ENCODE peak calls at places on chromosome 22, in four cellular contexts. E is body of pancreas, L is lung, F is breast epithelium. W is an unnamed sample.

GRCh38 chr22:46262449-46263207 is 515 bp downstream of the PKDREJ start:
- DNase-seq in E (peak; percentile 55), L (peak; percentile 74), F (peak; percentile 53), W (no peak)

GRCh38 chr22:32106930-32107329 is 52.2 kb downstream of the C22orf42 start:
- DNase-seq in E (no peak), L (no peak), F (no peak), W (no peak)

GRCh38 chr22:49970528-49971231 is 10.1 kb downstream of the PIM3 start:
- DNase-seq in E (peak; percentile 93), L (peak; percentile 96), F (peak; percentile 97), W (peak; percentile 86)

GRCh38 chr22:28012811-28013460 is 93.9 kb upstream of the PITPNB start:
- DNase-seq in E (no peak), L (no peak), F (no peak), W (no peak)

GRCh38 chr22:29994027-29994715 is 86.1 kb upstream of the HORMAD2 start:
- DNase-seq in E (no peak), L (no peak), F (no peak), W (no peak)

GRCh38 chr22:31603081-31603525 is 58.9 kb downstream of the PISD start:
- DNase-seq in E (no peak), L (no peak), F (no peak), W (no peak)

GRCh38 chr22:45008853-45009751 is 703 bp downstream of the PHF21B start:
- DNase-seq in E (no peak), L (no peak), F (no peak), W (no peak)

GRCh38 chr22:36966851-36967535 is 52.3 kb downstream of the TST start:
- DNase-seq in E (no peak), L (no peak), F (no peak), W (no peak)

GRCh38 chr22:37166675-37167066 is 17.0 kb upstream of the IL2RB start:
- DNase-seq in E (peak; percentile 83), L (peak; percentile 83), F (peak; percentile 88), W (peak; percentile 36)

GRCh38 chr22:50483977-50484853 is 2.4 kb upstream of the MIOX start:
- DNase-seq in E (peak; percentile 79), L (no peak), F (no peak), W (no peak)

GRCh38 chr22:41152902-41153301 is 52.2 kb upstream of the L3MBTL2 start:
- DNase-seq in E (no peak), L (no peak), F (no peak), W (no peak)

GRCh38 chr22:44019416-44019815 is 4.7 kb upstream of the PARVB start:
- DNase-seq in E (no peak), L (no peak), F (no peak), W (no peak)

GRCh38 chr22:46056169-46057041 is 79.4 kb upstream of the WNT7B start:
- DNase-seq in E (peak; percentile 49), L (no peak), F (peak; percentile 55), W (peak; percentile 91)

GRCh38 chr22:31089101-31090100 is 8.3 kb downstream of the SMTN start:
- DNase-seq in E (peak; percentile 36), L (no peak), F (no peak), W (no peak)

GRCh38 chr22:30564045-30564765 is 10.3 kb downstream of the GAL3ST1 start:
- DNase-seq in E (no peak), L (no peak), F (no peak), W (no peak)

GRCh38 chr22:34808618-34809017 is 257.3 kb upstream of the ISX start:
- DNase-seq in E (no peak), L (no peak), F (no peak), W (no peak)

GRCh38 chr22:29727248-29727551 is 7.4 kb downstream of the CABP7 start:
- DNase-seq in E (peak; percentile 39), L (no peak), F (no peak), W (no peak)

GRCh38 chr22:39229075-39229474 is 15.7 kb downstream of the PDGFB start:
- DNase-seq in E (no peak), L (no peak), F (no peak), W (no peak)
- H3K27ac ChIP-seq in E (no peak overlapping the region), L (no peak overlapping the region), F (no peak overlapping the region), W (no peak overlapping the region)

GRCh38 chr22:20111689-20112622 is 3.9 kb upstream of the RANBP1 start:
- DNase-seq in E (no peak), L (no peak), F (no peak), W (no peak)

GRCh38 chr22:20109411-20110358 is 6.2 kb upstream of the RANBP1 start:
- DNase-seq in E (no peak), L (no peak), F (no peak), W (no peak)

GRCh38 chr22:20110359-20110985 is 5.4 kb upstream of the RANBP1 start:
- DNase-seq in E (no peak), L (no peak), F (no peak), W (no peak)

GRCh38 chr22:20112623-20113511 is 3.0 kb upstream of the RANBP1 start:
- DNase-seq in E (no peak), L (no peak), F (no peak), W (no peak)

DNA sequence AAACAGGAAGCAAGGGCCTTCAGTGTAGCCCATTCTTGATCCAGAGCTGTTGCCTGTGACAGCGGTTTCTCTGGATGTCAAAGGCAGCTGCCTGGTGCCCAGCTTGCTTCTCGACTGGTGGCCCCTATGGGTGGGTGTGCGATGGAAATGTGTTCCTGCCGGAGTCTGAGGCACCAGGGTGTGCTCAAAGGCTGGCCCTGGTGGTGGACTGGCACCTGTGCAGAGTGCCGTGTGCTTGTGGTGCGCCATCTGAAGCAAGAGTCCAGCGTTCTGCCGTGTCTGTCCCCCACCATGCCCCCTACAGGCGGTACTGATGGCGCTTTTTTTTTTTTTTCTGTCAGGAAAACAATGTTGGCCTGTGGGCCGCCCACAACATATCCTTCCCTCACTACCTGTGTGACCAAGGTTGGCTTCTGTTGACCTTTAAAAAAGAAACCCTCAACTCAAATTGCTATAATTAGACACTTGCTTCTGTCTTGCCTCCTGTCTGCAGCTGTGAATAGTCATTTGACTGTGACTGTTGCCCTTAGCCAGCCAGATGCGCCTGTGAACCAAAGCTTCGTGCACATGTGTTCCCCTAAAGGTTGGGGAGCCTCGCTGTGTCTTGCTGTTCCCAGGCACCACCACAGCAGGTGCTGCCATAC is 4.7 kb upstream of the RANBP1 start:
- DNase-seq in E (no peak), L (no peak), F (no peak), W (no peak)
- H3K27ac ChIP-seq in E (peak overlapping the region; percentile 72), L (no peak overlapping the region), F (no peak overlapping the region), W (no peak overlapping the region)

GRCh38 chr22:35860087-35860733 is 142.5 kb downstream of the APOL5 start:
- DNase-seq in E (no peak), L (no peak), F (no peak), W (no peak)
- H3K27ac ChIP-seq in E (no peak overlapping the region), L (no peak overlapping the region), F (no peak overlapping the region), W (no peak overlapping the region)

GRCh38 chr22:22461111-22461510 is 47.4 kb downstream of the ZNF280B start:
- DNase-seq in E (no peak), L (no peak), F (no peak), W (no peak)
- H3K27ac ChIP-seq in E (no peak overlapping the region), L (no peak overlapping the region), F (no peak overlapping the region), W (no peak overlapping the region)

DNA sequence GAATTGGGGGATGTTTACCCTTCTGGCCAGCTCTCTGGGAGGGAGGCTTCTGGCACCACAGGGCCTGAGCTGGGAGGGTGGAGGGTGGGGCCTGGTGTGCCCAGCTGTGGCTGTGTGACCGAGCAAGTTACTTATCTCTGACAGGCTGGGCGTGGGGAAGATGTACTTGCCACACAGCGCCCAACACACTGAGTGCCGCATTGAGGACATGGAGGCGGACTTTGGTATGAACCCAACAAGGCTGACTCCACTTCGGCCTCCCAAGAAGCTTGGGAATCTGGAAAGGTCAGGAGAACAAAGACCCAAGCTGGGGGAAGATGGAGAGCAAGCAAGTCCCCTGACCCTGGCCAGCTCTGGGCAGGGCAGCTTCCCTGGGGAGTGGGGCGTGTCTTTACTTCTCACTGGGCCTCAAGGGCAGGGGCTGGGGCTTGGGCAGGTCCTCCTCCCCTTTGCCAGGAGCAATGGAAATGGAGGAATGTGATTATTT is 2.4 kb upstream of the MGAT3 start:
- DNase-seq in E (no peak), L (no peak), F (no peak), W (no peak)
- H3K27ac ChIP-seq in E (no peak overlapping the region), L (no peak overlapping the region), F (no peak overlapping the region), W (no peak overlapping the region)

GRCh38 chr22:21455334-21456089 is 11.7 kb upstream of the TMEM191C start:
- DNase-seq in E (no peak), L (no peak), F (peak; percentile 46), W (no peak)
- H3K27ac ChIP-seq in E (no peak overlapping the region), L (no peak overlapping the region), F (no peak overlapping the region), W (no peak overlapping the region)

DNA sequence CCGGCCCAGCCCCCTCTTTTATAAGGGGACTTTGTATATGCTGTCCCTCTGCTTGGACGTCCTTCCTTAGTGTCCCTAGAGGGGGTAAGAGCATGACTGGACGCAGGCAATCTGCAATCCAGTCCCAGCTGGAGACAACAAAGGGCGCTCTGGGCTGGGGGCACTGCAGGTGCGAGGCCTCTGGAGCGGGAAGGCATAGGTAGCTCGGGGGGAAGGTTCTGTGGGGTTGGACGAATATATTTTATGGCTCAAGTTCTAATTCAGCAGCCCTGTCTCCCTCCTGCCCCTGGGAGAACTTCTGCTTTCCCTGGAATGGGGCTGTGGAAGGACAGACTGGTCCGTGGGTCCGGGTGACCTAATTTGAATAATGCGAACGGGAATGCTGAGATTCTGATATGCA is 40.0 kb downstream of the KCNJ4 start:
- DNase-seq in E (no peak), L (no peak), F (peak; percentile 43), W (no peak)
- H3K27ac ChIP-seq in E (no peak overlapping the region), L (peak overlapping the region; percentile 70), F (no peak overlapping the region), W (no peak overlapping the region)

GRCh38 chr22:47602732-47603131 is 840.3 kb downstream of the TBC1D22A start:
- DNase-seq in E (peak; percentile 3), L (no peak), F (no peak), W (no peak)
- H3K27ac ChIP-seq in E (no peak overlapping the region), L (no peak overlapping the region), F (no peak overlapping the region), W (no peak overlapping the region)

DNA sequence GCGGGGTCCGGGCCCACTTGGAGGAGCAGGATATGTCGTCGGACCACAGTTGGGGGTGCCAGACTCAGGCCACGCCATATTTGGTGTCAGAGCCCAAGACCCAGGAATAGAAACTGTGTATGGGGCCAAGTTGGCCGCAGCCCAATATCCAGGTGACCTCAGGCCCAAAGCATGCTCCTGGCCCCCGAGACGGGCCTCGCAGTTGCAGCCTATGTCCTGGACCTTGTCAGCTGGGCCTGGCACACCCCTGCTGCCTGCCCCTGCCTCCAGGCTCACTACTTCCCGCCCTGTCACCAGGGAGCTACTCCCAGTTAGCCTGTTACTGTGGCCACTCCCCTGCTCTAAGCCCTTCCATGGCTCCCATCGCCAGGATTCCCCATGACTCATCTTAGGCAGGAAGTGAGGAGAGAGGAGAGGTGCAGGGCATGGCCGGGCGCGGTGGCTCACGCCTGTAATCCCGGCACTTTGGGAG is 23.1 kb downstream of the A4GALT start:
- DNase-seq in E (peak; percentile 58), L (no peak), F (no peak), W (no peak)
- H3K27ac ChIP-seq in E (peak overlapping the region; percentile 7), L (peak overlapping the region; percentile 96), F (peak overlapping the region; percentile 71), W (no peak overlapping the region)

GRCh38 chr22:42617155-42617983 is 2.7 kb upstream of the POLDIP3 start:
- DNase-seq in E (no peak), L (no peak), F (no peak), W (no peak)
- H3K27ac ChIP-seq in E (no peak overlapping the region), L (no peak overlapping the region), F (peak overlapping the region; percentile 98), W (no peak overlapping the region)